ENCODE peak calls at places on chromosomes 16 and 17, in nine cellular contexts. V is T follicular helper cell; Q is RWPE1; U is activated T-helper 1 cell treated with Interleukin-2 at 50 U/mL for 16 hours; Y is activated T-helper 9 cell treated with anti-CD3 and anti-CD28 coated beads, Interleukin-2, amount 50 U/mL, for 16 hours; T is NCI-H2171 treated with DMSO at 0.1 percent for 48 hours; F is memory B cell; M is stimulated activated CD8-positive, alpha-beta memory T cell treated with anti-CD3 and anti-CD28 coated beads, Interleukin-4, amount 100 ng/mL, for 1 hour; K is lower leg skin. O is an unnamed sample.

GRCh38 chr17:68456529-68457167 is 648 bp downstream of the WIPI1 start:
- DNase-seq in V (no peak), Q (peak), U (no peak), Y (no peak), T (no peak), F (no peak), M (no peak), K (peak), O (no peak)

GRCh38 chr17:58413684-58414083 is 3.6 kb downstream of the RNF43 start:
- DNase-seq in V (no peak), Q (no peak), U (no peak), Y (no peak), T (no peak), F (no peak), M (no peak), K (no peak), O (no peak)

GRCh38 chr16:51540259-51540658 is 389.2 kb upstream of the SALL1 start:
- DNase-seq in V (no peak), Q (peak), U (no peak), Y (no peak), T (no peak), F (no peak), M (no peak), K (no peak), O (no peak)

GRCh38 chr17:14845562-14846335 is 419.4 kb downstream of the PMP22 start:
- DNase-seq in V (no peak), Q (peak), U (no peak), Y (no peak), T (no peak), F (no peak), M (no peak), K (peak), O (peak)

GRCh38 chr16:31423801-31424200 is 4.4 kb downstream of the COX6A2 start:
- DNase-seq in V (no peak), Q (no peak), U (no peak), Y (no peak), T (no peak), F (no peak), M (no peak), K (no peak), O (no peak)

GRCh38 chr17:1413281-1413791 is 13.3 kb upstream of the YWHAE start:
- DNase-seq in V (no peak), Q (peak), U (no peak), Y (no peak), T (no peak), F (no peak), M (no peak), K (no peak), O (no peak)

GRCh38 chr16:2447920-2448583 is 11.9 kb upstream of the TEDC2 start:
- DNase-seq in V (no peak), Q (no peak), U (no peak), Y (no peak), T (no peak), F (no peak), M (no peak), K (no peak), O (no peak)

GRCh38 chr16:22161401-22161800 is 905 bp upstream of the SDR42E2 start:
- DNase-seq in V (no peak), Q (no peak), U (no peak), Y (no peak), T (no peak), F (no peak), M (no peak), K (no peak), O (no peak)

GRCh38 chr17:5715478-5715877 is 131.2 kb upstream of the NLRP1 start:
- DNase-seq in V (no peak), Q (no peak), U (no peak), Y (no peak), T (no peak), F (no peak), M (no peak), K (peak), O (no peak)

GRCh38 chr16:20740901-20741491 is 622 bp downstream of the THUMPD1 start:
- DNase-seq in V (peak), Q (peak), U (peak), Y (peak), T (peak), F (peak), M (peak), K (peak), O (no peak)

GRCh38 chr17:49730078-49730786 is 22.5 kb upstream of the SLC35B1 start:
- DNase-seq in V (no peak), Q (no peak), U (no peak), Y (no peak), T (no peak), F (no peak), M (no peak), K (peak), O (no peak)

GRCh38 chr16:46768809-46769208 is 20.7 kb upstream of the MYLK3 start:
- DNase-seq in V (no peak), Q (no peak), U (no peak), Y (no peak), T (peak), F (no peak), M (no peak), K (no peak), O (peak)

GRCh38 chr16:75591001-75591852 is 25.0 kb downstream of the GABARAPL2 start:
- DNase-seq in V (no peak), Q (no peak), U (no peak), Y (no peak), T (no peak), F (no peak), M (no peak), K (no peak), O (no peak)

GRCh38 chr17:28570716-28571254 is 539 bp downstream of the PIGS start:
- DNase-seq in V (peak), Q (no peak), U (peak), Y (peak), T (peak), F (no peak), M (no peak), K (no peak), O (no peak)

GRCh38 chr16:11581677-11582076 is 5.0 kb downstream of the LITAF start:
- DNase-seq in V (no peak), Q (no peak), U (no peak), Y (no peak), T (no peak), F (no peak), M (no peak), K (no peak), O (no peak)

GRCh38 chr16:10729649-10730048 is 14.0 kb upstream of the NUBP1 start:
- DNase-seq in V (no peak), Q (peak), U (no peak), Y (no peak), T (peak), F (no peak), M (no peak), K (peak), O (no peak)

GRCh38 chr16:79093554-79093967 is 507.0 kb downstream of the MAF start:
- DNase-seq in V (peak), Q (no peak), U (no peak), Y (peak), T (no peak), F (peak), M (no peak), K (no peak), O (no peak)